ENCODE peak calls at places on chromosomes 6 and 20, in four cellular contexts. J, S, R and N are unnamed samples.

GRCh38 chr6:82702574-82702973 is 339.0 kb downstream of the TPBG start:
- DNase-seq in J (no peak), R (no peak), S (no peak), N (no peak)

GRCh38 chr6:49462071-49462470 is 982 bp downstream of the MMUT start:
- DNase-seq in J (no peak), S (no peak), R (no peak), N (no peak)

GRCh38 chr6:164010446-164011071 is 596.0 kb downstream of the QKI start:
- DNase-seq in S (no peak), R (no peak), J (no peak), N (peak; percentile 8)

GRCh38 chr6:15479761-15480160 is 183.1 kb downstream of the DTNBP1 start:
- DNase-seq in J (no peak), S (no peak), R (no peak), N (no peak)

GRCh38 chr6:26029857-26030653 is 57.2 kb upstream of the HFE start:
- DNase-seq in S (no peak), J (no peak), R (no peak), N (no peak)

GRCh38 chr6:165814669-165815068 is 151.6 kb upstream of the PDE10A start:
- DNase-seq in J (no peak), S (no peak), R (no peak), N (no peak)

GRCh38 chr6:26067367-26067766 is 19.9 kb upstream of the HFE start:
- DNase-seq in J (peak; percentile 20), R (no peak), S (no peak), N (no peak)

GRCh38 chr6:143581835-143582480 is 70.4 kb upstream of the FUCA2 start:
- DNase-seq in R (no peak), J (no peak), S (no peak), N (no peak)

GRCh38 chr6:26607434-26608230 is 10.9 kb downstream of the ABT1 start:
- DNase-seq in R (no peak), S (no peak), J (peak; percentile 55), N (peak; percentile 2)

GRCh38 chr6:100311707-100312266 is 152.9 kb downstream of the SIM1 start:
- DNase-seq in R (no peak), S (no peak), J (no peak), N (no peak)

GRCh38 chr6:90494067-90494773 is 92.7 kb downstream of the MAP3K7 start:
- DNase-seq in J (no peak), S (no peak), R (no peak), N (no peak)

GRCh38 chr6:87700351-87700728 is 1.7 kb downstream of the AKIRIN2 start:
- DNase-seq in R (no peak), J (no peak), S (no peak), N (no peak)

GRCh38 chr6:137926207-137926731 is 59.2 kb downstream of the TNFAIP3 start:
- DNase-seq in S (peak; percentile 23), J (peak; percentile 11), R (no peak), N (no peak)

GRCh38 chr20:57030611-57031600 is 235.5 kb downstream of the BMP7 start:
- DNase-seq in R (no peak), J (no peak), S (no peak), N (no peak)

GRCh38 chr6:122610690-122611455 is 668 bp downstream of the PKIB start:
- DNase-seq in R (no peak), J (peak; percentile 21), S (peak; percentile 33), N (no peak)

GRCh38 chr6:14501914-14502313 is 384.3 kb downstream of the CD83 start:
- DNase-seq in R (no peak), J (no peak), S (no peak), N (no peak)

GRCh38 chr20:50538276-50538675 is 28.1 kb downstream of the PTPN1 start:
- DNase-seq in S (no peak), R (no peak), J (peak; percentile 57), N (no peak)

GRCh38 chr6:81690073-81690472 is 62.4 kb downstream of the TENT5A start:
- DNase-seq in J (no peak), R (no peak), S (no peak), N (no peak)

GRCh38 chr6:113825776-113826175 is 31.4 kb upstream of the MARCKS start:
- DNase-seq in R (peak; percentile 42), S (no peak), J (peak; percentile 73), N (peak; percentile 76)

GRCh38 chr20:53177687-53178086 is 205.5 kb downstream of the TSHZ2 start:
- DNase-seq in S (no peak), R (no peak), J (no peak), N (no peak)

GRCh38 chr6:116017546-116018276 is 43.0 kb downstream of the FRK start:
- DNase-seq in R (no peak), J (no peak), S (no peak), N (no peak)
- H3K27ac ChIP-seq in R (no peak overlapping the region), J (peak overlapping the region; percentile 55), S (no peak overlapping the region), N (peak overlapping the region; percentile 97)

GRCh38 chr6:52566853-52567279 is 10.0 kb downstream of the TRAM2 start:
- DNase-seq in R (no peak), J (no peak), S (no peak), N (no peak)
- H3K27ac ChIP-seq in R (no peak overlapping the region), J (no peak overlapping the region), S (no peak overlapping the region), N (no peak overlapping the region)

GRCh38 chr20:47257256-47257655 is 99.2 kb downstream of the ZMYND8 start:
- DNase-seq in S (no peak), R (no peak), J (no peak), N (no peak)

GRCh38 chr20:47258745-47259695 is 97.5 kb downstream of the ZMYND8 start:
- DNase-seq in S (no peak), R (no peak), J (no peak), N (no peak)

GRCh38 chr20:47253860-47254259 is 102.6 kb downstream of the ZMYND8 start:
- DNase-seq in R (no peak), S (no peak), J (no peak), N (no peak)

GRCh38 chr20:47256665-47257236 is 99.7 kb downstream of the ZMYND8 start:
- DNase-seq in S (no peak), R (no peak), J (peak; percentile 44), N (no peak)

GRCh38 chr20:47257771-47258170 is 98.7 kb downstream of the ZMYND8 start:
- DNase-seq in R (no peak), S (no peak), J (no peak), N (no peak)
- H3K27ac ChIP-seq in R (no peak overlapping the region), S (no peak overlapping the region), J (no peak overlapping the region), N (no peak overlapping the region)

GRCh38 chr6:44004625-44005506 is 122.4 kb downstream of the MRPL14 start:
- DNase-seq in J (no peak), S (no peak), R (no peak), N (no peak)

GRCh38 chr6:44005507-44005903 is 121.7 kb downstream of the MRPL14 start:
- DNase-seq in R (no peak), S (no peak), J (no peak), N (no peak)

GRCh38 chr6:44006872-44007303 is 120.4 kb downstream of the MRPL14 start:
- DNase-seq in R (no peak), J (no peak), S (no peak), N (no peak)

GRCh38 chr6:44007818-44008660 is 119.2 kb downstream of the MRPL14 start:
- DNase-seq in S (no peak), J (no peak), R (no peak), N (no peak)

DNA sequence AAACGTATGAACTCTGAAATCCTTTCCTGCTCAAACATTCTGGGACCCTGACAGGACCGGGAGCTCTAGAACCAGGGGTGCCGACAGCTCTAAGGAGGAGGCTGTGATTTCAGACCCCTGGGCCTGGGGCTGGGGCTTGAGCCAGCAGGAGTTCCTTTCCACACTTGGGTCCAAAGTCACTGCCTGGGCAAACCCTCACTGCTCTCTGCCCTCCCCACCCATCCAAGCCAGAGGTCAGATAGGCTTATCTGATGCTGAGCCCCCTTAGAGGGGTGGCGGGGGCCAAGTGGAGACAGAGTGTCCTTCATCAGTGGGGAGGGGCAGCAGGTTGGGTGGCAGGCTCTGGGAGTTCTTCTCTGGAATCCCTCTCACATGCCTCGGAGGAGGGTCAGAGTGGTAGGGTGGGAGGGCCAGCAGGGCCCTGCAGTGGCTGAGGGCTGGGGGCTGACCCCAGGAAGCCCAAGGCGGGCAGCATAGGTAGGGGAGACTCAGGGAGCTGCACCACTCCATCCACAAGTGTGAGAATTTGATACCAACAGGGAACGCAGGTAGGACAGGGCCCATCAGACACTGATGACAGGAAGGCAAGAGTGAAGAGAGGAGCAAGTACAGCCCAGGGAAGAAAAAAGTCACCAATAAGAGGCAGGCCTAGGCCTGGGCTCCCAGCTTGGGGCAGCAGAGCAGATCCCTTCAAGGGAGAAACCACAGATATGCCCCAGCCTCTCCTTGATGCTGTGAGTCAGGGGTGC is 121.0 kb downstream of the MRPL14 start:
- DNase-seq in J (no peak), S (no peak), R (no peak), N (no peak)
- H3K27ac ChIP-seq in J (no peak overlapping the region), S (no peak overlapping the region), R (no peak overlapping the region), N (no peak overlapping the region)

GRCh38 chr6:159604443-159604956 is 88.5 kb downstream of the SOD2 start:
- DNase-seq in J (no peak), R (no peak), S (no peak), N (no peak)
- H3K27ac ChIP-seq in J (no peak overlapping the region), R (no peak overlapping the region), S (no peak overlapping the region), N (no peak overlapping the region)

DNA sequence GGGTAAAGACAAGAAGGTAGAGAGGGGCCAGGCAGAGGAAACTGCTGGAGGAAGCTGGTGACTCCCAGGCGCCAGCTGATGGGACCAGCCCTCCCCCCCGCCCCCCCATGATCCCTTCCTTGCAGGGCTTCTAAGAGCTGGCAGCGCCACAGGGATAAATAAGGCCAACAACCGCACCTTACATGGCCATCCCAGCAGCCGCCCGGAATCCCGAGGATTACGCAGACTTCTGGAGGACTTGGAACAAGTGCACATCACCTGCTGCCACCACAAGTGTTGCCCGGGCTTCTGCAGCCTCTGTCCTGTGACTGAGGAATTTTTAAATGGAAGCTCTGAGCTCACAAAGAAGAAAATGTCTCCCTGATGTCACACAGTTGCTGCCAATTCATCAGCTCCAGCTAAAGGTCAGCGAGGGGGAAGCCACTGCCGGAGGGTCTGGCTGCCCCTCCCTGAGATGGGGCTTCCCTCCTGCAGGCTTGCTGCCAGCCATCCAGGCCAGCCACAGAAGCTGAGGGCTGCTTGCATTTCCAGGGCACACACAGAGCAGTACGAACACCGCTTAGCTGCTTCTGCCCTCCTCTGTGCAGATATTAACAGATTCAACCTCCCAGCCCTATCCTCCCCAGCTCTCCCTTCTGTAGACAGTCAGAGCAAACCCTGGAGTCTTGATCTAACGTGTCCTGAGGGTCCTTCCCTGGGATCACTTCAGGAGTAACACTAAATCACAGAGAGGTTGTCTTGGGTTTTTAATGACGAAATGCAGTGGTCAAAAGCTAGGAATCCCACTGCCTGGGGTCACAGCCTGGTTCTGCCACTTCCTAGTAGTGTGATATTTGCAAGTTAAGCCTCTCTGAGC is 38.6 kb upstream of the PIM1 start:
- DNase-seq in R (peak; percentile 84), S (no peak), J (peak; percentile 38), N (no peak)
- H3K27ac ChIP-seq in R (peak overlapping the region; percentile 85), S (peak overlapping the region; percentile 46), J (peak overlapping the region; percentile 60), N (peak overlapping the region; percentile 54)